ENCODE peak calls at places on chromosomes 13 and 19, in four cellular contexts. X, T, M and E are unnamed samples.

GRCh38 chr13:61777902-61778301 is 362.3 kb upstream of the PCDH20 start:
- DNase-seq in M (no peak), X (no peak), T (no peak), E (no peak)

GRCh38 chr19:22620401-22620800 is 13.7 kb upstream of the ZNF492 start:
- DNase-seq in X (no peak), T (no peak), M (no peak), E (no peak)

GRCh38 chr13:52085416-52085815 is 43.5 kb downstream of the NEK5 start:
- DNase-seq in T (peak), X (no peak), M (no peak), E (peak)

GRCh38 chr19:17058236-17058635 is 17.0 kb downstream of the HAUS8 start:
- DNase-seq in M (no peak), X (no peak), T (no peak), E (peak)

GRCh38 chr19:49149652-49150105 is 5.5 kb downstream of the HRC start:
- DNase-seq in M (peak), X (peak), T (peak), E (peak)

GRCh38 chr19:7869910-7870511 is 4.2 kb downstream of the PRR36 start:
- DNase-seq in X (peak), T (no peak), M (peak), E (no peak)

GRCh38 chr19:48152552-48152951 is 17.6 kb downstream of the LIG1 start:
- DNase-seq in M (peak), T (peak), X (peak), E (peak)

GRCh38 chr19:9065457-9066014 is 21.3 kb upstream of the OR1M1 start:
- DNase-seq in T (no peak), X (peak), M (no peak), E (no peak)

GRCh38 chr19:1469936-1470863 is 8.8 kb downstream of the C19orf25 start:
- DNase-seq in M (peak), T (no peak), X (peak), E (no peak)

GRCh38 chr13:97319088-97319487 is 97.0 kb downstream of the MBNL2 start:
- DNase-seq in X (no peak), M (no peak), T (no peak), E (no peak)

GRCh38 chr13:52454459-52454824 is 836 bp upstream of the CKAP2 start:
- DNase-seq in T (no peak), M (no peak), X (no peak), E (no peak)

GRCh38 chr19:45038931-45039893 is at the start of gene CLASRP:
- DNase-seq in M (peak), X (peak), T (peak), E (peak)

GRCh38 chr13:30111810-30112209 is 195.5 kb downstream of the KATNAL1 start:
- DNase-seq in M (peak), T (no peak), X (peak), E (peak)